ENCODE peak calls at places on chromosomes 1 and 21, in five cellular contexts. Q is breast epithelium, V is transverse colon, P is SK-N-SH, T is K562. E is an unnamed sample.

GRCh38 chr1:8348777-8349472 is 31.0 kb downstream of the SLC45A1 start:
- DNase-seq in Q (no peak), V (peak; percentile 71), P (peak; percentile 91), T (peak; percentile 76), E (peak; percentile 68)

GRCh38 chr1:232487236-232487635 is 142.7 kb downstream of the SIPA1L2 start:
- DNase-seq in Q (no peak), V (no peak), P (no peak), T (no peak), E (no peak)

GRCh38 chr1:229080361-229080760 is 190.6 kb upstream of the RAB4A start:
- DNase-seq in Q (no peak), V (no peak), P (no peak), T (no peak), E (no peak)

GRCh38 chr1:235947989-235948388 is 81.3 kb upstream of the LYST start:
- DNase-seq in Q (no peak), V (no peak), P (no peak), T (no peak), E (no peak)

GRCh38 chr1:10652626-10653025 is 143.8 kb downstream of the CASZ1 start:
- DNase-seq in Q (no peak), V (no peak), P (no peak), T (no peak), E (peak; percentile 78)

GRCh38 chr1:33143698-33144097 is 38.1 kb downstream of the TRIM62 start:
- DNase-seq in Q (no peak), V (no peak), P (no peak), T (no peak), E (no peak)

GRCh38 chr21:44485254-44485793 is 30.0 kb downstream of the LRRC3 start:
- DNase-seq in Q (no peak), V (no peak), P (peak; percentile 83), T (peak; percentile 56), E (no peak)

GRCh38 chr1:1793481-1794244 is 15.4 kb upstream of the NADK start:
- DNase-seq in Q (no peak), V (no peak), P (no peak), T (no peak), E (no peak)

GRCh38 chr1:232292818-232293217 is 337.1 kb downstream of the SIPA1L2 start:
- DNase-seq in Q (no peak), V (no peak), P (no peak), T (no peak), E (no peak)

GRCh38 chr1:944341-945325 is 14.4 kb downstream of the NOC2L start:
- DNase-seq in Q (no peak), V (no peak), P (peak; percentile 85), T (no peak), E (no peak)

GRCh38 chr1:29470087-29470787 is 233.9 kb downstream of the PTPRU start:
- DNase-seq in Q (no peak), V (no peak), P (peak; percentile 76), T (no peak), E (no peak)

GRCh38 chr1:145956776-145957442 is 908 bp downstream of the LIX1L start:
- DNase-seq in Q (no peak), V (no peak), P (no peak), T (no peak), E (no peak)

GRCh38 chr1:24454684-24455091 is 39.1 kb downstream of the NIPAL3 start:
- DNase-seq in Q (no peak), V (no peak), P (no peak), T (no peak), E (no peak)

GRCh38 chr21:34073749-34074282 is 438 bp downstream of the MRPS6 start:
- DNase-seq in Q (no peak), V (peak; percentile 52), P (peak; percentile 76), T (peak; percentile 69), E (peak; percentile 13)

GRCh38 chr1:37177230-37177864 is 143.0 kb upstream of the GRIK3 start:
- DNase-seq in Q (no peak), V (peak; percentile 13), P (peak; percentile 55), T (peak; percentile 48), E (no peak)

GRCh38 chr1:56374026-56374974 is 205.1 kb downstream of the PLPP3 start:
- DNase-seq in Q (no peak), V (no peak), P (peak; percentile 68), T (no peak), E (no peak)

GRCh38 chr1:60280764-60281278 is 207.3 kb upstream of the C1orf87 start:
- DNase-seq in Q (no peak), V (no peak), P (peak; percentile 15), T (no peak), E (no peak)
- TF ChIP-seq POLR2AphosphoS5 in Q (no peak), V (no peak), P (no peak), T (no peak), E (no peak)

GRCh38 chr1:207815913-207816312 is 64.1 kb downstream of the CD46 start:
- DNase-seq in Q (no peak), V (no peak), P (no peak), T (peak; percentile 55), E (no peak)
- H3K27ac ChIP-seq in Q (peak overlapping the region; percentile 75), V (peak overlapping the region; percentile 81), P (no peak overlapping the region), T (no peak overlapping the region), E (peak overlapping the region; percentile 7)

DNA sequence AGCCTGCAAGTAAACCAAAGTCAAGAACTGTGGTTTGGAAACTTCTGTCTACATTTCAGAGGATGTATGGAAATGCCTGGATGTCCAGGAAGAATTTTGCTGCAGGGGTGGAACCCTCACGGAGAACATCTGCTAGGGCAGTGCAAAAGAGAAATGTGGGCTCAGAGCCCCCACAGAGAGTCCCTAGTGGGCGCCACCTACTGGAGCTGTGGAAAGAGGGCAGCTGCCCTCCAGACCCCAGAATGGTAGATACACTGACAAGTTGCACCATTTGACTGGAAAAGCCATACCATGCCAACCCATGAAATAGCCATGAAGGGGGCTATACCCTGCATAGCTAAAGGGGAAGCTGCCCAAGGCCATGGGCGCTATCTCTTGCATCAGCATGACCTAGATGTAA is 1672.4 kb downstream of the KCNT2 start:
- DNase-seq in Q (no peak), V (no peak), P (no peak), T (peak; percentile 11), E (no peak)
- TF ChIP-seq CTCF in Q (no peak), V (no peak), P (peak; percentile 19), T (peak; percentile 34), E (no peak)

GRCh38 chr1:215402147-215402546 is 165.0 kb upstream of the KCTD3 start:
- DNase-seq in Q (no peak), V (no peak), P (no peak), T (no peak), E (no peak)

GRCh38 chr1:215399787-215400186 is 167.3 kb upstream of the KCTD3 start:
- DNase-seq in Q (no peak), V (no peak), P (no peak), T (no peak), E (no peak)

GRCh38 chr1:215407575-215407974 is 159.5 kb upstream of the KCTD3 start:
- DNase-seq in Q (no peak), V (no peak), P (no peak), T (no peak), E (no peak)

GRCh38 chr1:215406927-215407326 is 160.2 kb upstream of the KCTD3 start:
- DNase-seq in Q (no peak), V (no peak), P (no peak), T (no peak), E (no peak)

DNA sequence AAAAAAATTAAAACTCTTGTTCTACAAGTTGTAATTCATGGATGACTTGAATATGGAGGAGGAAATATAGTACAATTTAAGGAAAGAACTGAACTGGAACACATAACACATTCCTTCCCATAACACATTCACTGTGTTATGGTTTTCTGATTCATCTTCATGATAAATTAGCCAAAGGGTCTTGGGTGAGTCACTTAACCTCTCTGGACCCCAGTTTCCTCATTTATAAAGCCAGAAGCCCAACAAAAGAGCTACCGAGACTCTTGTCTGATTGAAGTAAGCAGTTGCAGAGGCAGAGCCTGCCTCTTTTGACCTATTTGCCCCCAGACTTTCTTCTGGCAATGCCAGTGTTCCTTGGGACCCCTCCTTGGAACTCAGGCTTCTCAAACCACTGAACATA is 161.9 kb upstream of the KCTD3 start:
- DNase-seq in Q (no peak), V (no peak), P (no peak), T (no peak), E (no peak)
- TF ChIP-seq POLR2AphosphoS5 in Q (no peak), V (no peak), P (no peak), T (no peak), E (no peak)

GRCh38 chr1:203378529-203379271 is 27.8 kb upstream of the FMOD start:
- DNase-seq in Q (no peak), V (no peak), P (no peak), T (no peak), E (no peak)
- H3K27ac ChIP-seq in Q (peak overlapping the region; percentile 36), V (peak overlapping the region; percentile 76), P (no peak overlapping the region), T (no peak overlapping the region), E (no peak overlapping the region)

DNA sequence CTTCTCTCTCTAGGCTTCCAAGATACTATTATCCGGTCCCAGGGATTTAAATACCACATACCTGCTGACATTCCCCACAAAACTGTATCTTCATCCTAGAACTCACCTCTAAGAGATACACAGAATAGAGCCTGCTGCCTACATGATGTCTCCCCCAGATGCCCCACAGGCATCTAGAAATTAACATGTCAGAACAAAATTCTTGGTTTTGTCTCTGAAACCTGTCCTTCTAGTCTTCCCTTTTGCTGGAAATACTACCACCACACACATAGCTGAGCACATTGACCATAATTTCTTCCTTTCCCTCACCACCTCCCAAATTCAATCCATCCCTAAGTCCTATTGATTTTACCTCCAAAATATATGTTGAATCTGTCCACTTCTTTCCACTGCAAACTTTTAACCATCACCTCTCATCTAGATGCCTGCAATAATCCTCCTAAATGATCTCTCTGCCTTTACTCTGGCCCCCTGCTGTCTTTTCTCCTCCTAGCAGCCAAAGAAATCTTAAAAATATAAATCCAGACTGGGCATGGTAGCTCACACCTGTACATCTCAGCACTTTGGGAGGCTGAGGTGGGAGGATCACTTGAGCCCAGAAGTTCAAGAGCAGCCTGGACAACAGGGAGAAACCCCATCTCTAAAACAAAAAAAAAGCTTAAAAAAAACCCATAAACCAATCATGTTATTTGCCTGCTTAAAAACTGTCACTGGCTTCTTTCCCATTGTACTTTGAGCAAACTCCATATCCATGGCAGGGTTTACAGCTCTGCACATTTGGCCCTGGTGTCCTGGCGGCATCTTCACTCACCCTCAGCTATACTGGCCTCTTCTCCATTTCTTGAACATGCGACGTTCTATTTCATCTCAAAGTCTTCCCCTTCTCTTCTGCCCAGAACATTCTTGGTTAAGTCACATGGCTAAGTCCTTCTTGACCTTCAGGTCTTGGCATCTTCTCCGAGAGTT is 6.2 kb upstream of the FAM76A start:
- DNase-seq in Q (no peak), V (no peak), P (peak; percentile 24), T (no peak), E (no peak)
- TF ChIP-seq CTCF in Q (no peak), V (peak; percentile 15), P (peak; percentile 49), T (peak; percentile 28), E (no peak)

GRCh38 chr1:182304218-182305016 is 87.2 kb downstream of the GLUL start:
- DNase-seq in Q (no peak), V (no peak), P (no peak), T (no peak), E (no peak)
- TF ChIP-seq POLR2AphosphoS5 in Q (no peak), V (no peak), P (no peak), T (no peak), E (peak; percentile 15)

GRCh38 chr1:23372481-23372880 is 2.8 kb upstream of the ZNF436 start:
- DNase-seq in Q (no peak), V (no peak), P (no peak), T (no peak), E (no peak)
- H3K27ac ChIP-seq in Q (peak overlapping the region; percentile 89), V (no peak overlapping the region), P (no peak overlapping the region), T (no peak overlapping the region), E (no peak overlapping the region)

GRCh38 chr1:151485685-151486255 is 25.4 kb upstream of the CGN start:
- DNase-seq in Q (no peak), V (no peak), P (no peak), T (no peak), E (no peak)
- TF ChIP-seq CTCF in Q (no peak), V (no peak), P (no peak), T (no peak), E (no peak)

GRCh38 chr1:43830802-43831201 is 102.8 kb upstream of the ARTN start:
- DNase-seq in Q (no peak), V (no peak), P (no peak), T (no peak), E (no peak)
- TF ChIP-seq POLR2AphosphoS5 in Q (no peak), V (no peak), P (no peak), T (no peak), E (no peak)